ENCODE peak calls at places on chromosome 6, in nine cellular contexts. U is AG20443; W is activated T-cell treated with anti-CD3 and anti-CD28 coated beads, Interleukin-2, amount 50 U/mL, for 72 hours; T is AG10803; K is spleen; I is GM23248; N is MCF 10A; Q is M059J; B is stomach. P is an unnamed sample.

GRCh38 chr6:36368421-36368820 is 19.0 kb downstream of the ETV7 start:
- DNase-seq in U (no peak), W (no peak), T (peak; percentile 37), K (no peak), I (peak; percentile 25), N (no peak), Q (no peak), B (no peak), P (no peak)

GRCh38 chr6:159134701-159135364 is 34.4 kb upstream of the FNDC1 start:
- DNase-seq in U (peak; percentile 85), W (peak; percentile 74), T (peak; percentile 50), K (no peak), I (peak; percentile 69), N (peak; percentile 73), Q (peak; percentile 59), B (peak; percentile 80), P (peak; percentile 31)

GRCh38 chr6:148166339-148166949 is 176.2 kb upstream of the SASH1 start:
- DNase-seq in U (peak; percentile 55), W (no peak), T (peak; percentile 62), K (no peak), I (peak; percentile 69), N (peak; percentile 71), Q (peak; percentile 68), B (no peak), P (peak; percentile 36)

GRCh38 chr6:106547961-106548453 is 81.3 kb downstream of the RTN4IP1 start:
- DNase-seq in U (no peak), W (peak; percentile 36), T (peak; percentile 22), K (no peak), I (no peak), N (peak; percentile 72), Q (peak; percentile 63), B (no peak), P (no peak)

GRCh38 chr6:160513836-160514235 is 150.2 kb downstream of the LPA start:
- DNase-seq in U (no peak), W (no peak), T (no peak), K (no peak), I (peak; percentile 24), N (peak; percentile 29), Q (peak; percentile 44), B (no peak), P (no peak)

GRCh38 chr6:125585470-125585869 is 164.0 kb upstream of the HEY2 start:
- DNase-seq in U (no peak), W (no peak), T (no peak), K (no peak), I (no peak), N (no peak), Q (no peak), B (no peak), P (no peak)

GRCh38 chr6:29641430-29642213 is 8.6 kb upstream of the GABBR1 start:
- DNase-seq in U (no peak), W (no peak), T (no peak), K (no peak), I (no peak), N (no peak), Q (no peak), B (no peak), P (no peak)

GRCh38 chr6:112802154-112802553 is 455.0 kb downstream of the RFPL4B start:
- DNase-seq in U (peak; percentile 58), W (no peak), T (peak; percentile 92), K (no peak), I (peak; percentile 73), N (peak; percentile 50), Q (peak; percentile 91), B (no peak), P (peak; percentile 80)

GRCh38 chr6:168886964-168887363 is 366.7 kb downstream of the THBS2 start:
- DNase-seq in U (no peak), W (no peak), T (no peak), K (no peak), I (no peak), N (no peak), Q (no peak), B (no peak), P (no peak)

GRCh38 chr6:151063339-151063738 is 176.4 kb upstream of the AKAP12 start:
- DNase-seq in U (peak; percentile 53), W (no peak), T (peak; percentile 78), K (no peak), I (peak; percentile 75), N (peak; percentile 45), Q (peak; percentile 88), B (no peak), P (no peak)

GRCh38 chr6:149899926-149900619 is 2.2 kb upstream of the RAET1E start:
- DNase-seq in U (no peak), W (no peak), T (no peak), K (peak; percentile 41), I (no peak), N (no peak), Q (no peak), B (no peak), P (no peak)

GRCh38 chr6:37717836-37718251 is 20.2 kb upstream of the MDGA1 start:
- DNase-seq in U (peak; percentile 40), W (no peak), T (peak; percentile 70), K (no peak), I (peak; percentile 63), N (no peak), Q (peak; percentile 53), B (no peak), P (no peak)

GRCh38 chr6:27809939-27810767 is 102.0 kb downstream of the OR2B2 start:
- DNase-seq in U (peak; percentile 78), W (peak; percentile 83), T (peak; percentile 97), K (peak; percentile 93), I (peak; percentile 95), N (peak; percentile 96), Q (peak; percentile 99), B (peak; percentile 83), P (peak; percentile 95)

GRCh38 chr6:124433369-124434064 is 528.7 kb upstream of the RNF217 start:
- DNase-seq in U (no peak), W (no peak), T (no peak), K (no peak), I (no peak), N (peak; percentile 60), Q (no peak), B (no peak), P (no peak)

GRCh38 chr6:158654498-158654897 is 4.6 kb downstream of the SYTL3 start:
- DNase-seq in U (peak; percentile 84), W (no peak), T (peak; percentile 94), K (peak; percentile 84), I (peak; percentile 97), N (peak; percentile 48), Q (peak; percentile 96), B (peak; percentile 53), P (peak; percentile 74)

GRCh38 chr6:13988908-13989307 is 64.2 kb downstream of the RNF182 start:
- DNase-seq in U (no peak), W (no peak), T (no peak), K (no peak), I (no peak), N (no peak), Q (no peak), B (no peak), P (no peak)

GRCh38 chr6:137044366-137045220 is at the start of gene IL20RA:
- DNase-seq in U (peak; percentile 67), W (peak; percentile 10), T (no peak), K (peak; percentile 80), I (peak; percentile 55), N (peak; percentile 36), Q (peak; percentile 35), B (peak; percentile 54), P (no peak)

P was measured in stromal cell of bone marrow.